ENCODE peak calls at places on chromosomes 11 and 22, in eight cellular contexts. One of them, this sample, is unnamed.

GRCh38 chr11:75577198-75577597 is 15.1 kb downstream of the SERPINH1 start:
- DNase-seq in sigmoid colon: no peak
- DNase-seq in iPS DF 19.7: no peak
- DNase-seq in GM12892: no peak
- DNase-seq in stimulated activated CD4-positive, alpha-beta T cell treated with anti-CD3 and anti-CD28 coated beads, TNF-alpha, amount 100 ng/mL, for 48 hours: no peak
- DNase-seq in upper lobe of right lung: peak; percentile 75
- DNase-seq in CD4-positive, alpha-beta T cell: peak; percentile 58
- DNase-seq in uterus: peak; percentile 66
- DNase-seq in this sample: peak; percentile 77

GRCh38 chr11:8008212-8008611 is 21.1 kb downstream of the EIF3F start:
- DNase-seq in sigmoid colon: no peak
- DNase-seq in uterus: no peak
- DNase-seq in CD4-positive, alpha-beta T cell: no peak
- DNase-seq in iPS DF 19.7: no peak
- DNase-seq in upper lobe of right lung: no peak
- DNase-seq in stimulated activated CD4-positive, alpha-beta T cell treated with anti-CD3 and anti-CD28 coated beads, TNF-alpha, amount 100 ng/mL, for 48 hours: no peak
- DNase-seq in GM12892: no peak
- DNase-seq in this sample: no peak

GRCh38 chr22:21573293-21573734 is 5.8 kb downstream of the UBE2L3 start:
- DNase-seq in upper lobe of right lung: no peak
- DNase-seq in uterus: no peak
- DNase-seq in CD4-positive, alpha-beta T cell: no peak
- DNase-seq in stimulated activated CD4-positive, alpha-beta T cell treated with anti-CD3 and anti-CD28 coated beads, TNF-alpha, amount 100 ng/mL, for 48 hours: no peak
- DNase-seq in sigmoid colon: no peak
- DNase-seq in GM12892: no peak
- DNase-seq in iPS DF 19.7: no peak
- DNase-seq in this sample: no peak

GRCh38 chr11:127074151-127074761 is 73.7 kb upstream of the KIRREL3 start:
- DNase-seq in stimulated activated CD4-positive, alpha-beta T cell treated with anti-CD3 and anti-CD28 coated beads, TNF-alpha, amount 100 ng/mL, for 48 hours: no peak
- DNase-seq in upper lobe of right lung: no peak
- DNase-seq in iPS DF 19.7: peak; percentile 25
- DNase-seq in CD4-positive, alpha-beta T cell: no peak
- DNase-seq in GM12892: peak; percentile 30
- DNase-seq in uterus: no peak
- DNase-seq in sigmoid colon: no peak
- DNase-seq in this sample: peak; percentile 67

GRCh38 chr11:76493626-76494539 is 49.1 kb downstream of the EMSY start:
- DNase-seq in upper lobe of right lung: no peak
- DNase-seq in stimulated activated CD4-positive, alpha-beta T cell treated with anti-CD3 and anti-CD28 coated beads, TNF-alpha, amount 100 ng/mL, for 48 hours: no peak
- DNase-seq in uterus: no peak
- DNase-seq in CD4-positive, alpha-beta T cell: no peak
- DNase-seq in GM12892: no peak
- DNase-seq in iPS DF 19.7: no peak
- DNase-seq in sigmoid colon: no peak
- DNase-seq in this sample: no peak

GRCh38 chr22:21642584-21643448 is 714 bp downstream of the SDF2L1 start:
- DNase-seq in upper lobe of right lung: peak; percentile 75
- DNase-seq in uterus: no peak
- DNase-seq in stimulated activated CD4-positive, alpha-beta T cell treated with anti-CD3 and anti-CD28 coated beads, TNF-alpha, amount 100 ng/mL, for 48 hours: peak; percentile 43
- DNase-seq in GM12892: no peak
- DNase-seq in CD4-positive, alpha-beta T cell: peak; percentile 35
- DNase-seq in iPS DF 19.7: no peak
- DNase-seq in sigmoid colon: no peak
- DNase-seq in this sample: peak; percentile 71

GRCh38 chr22:35842954-35843353 is 125.3 kb downstream of the APOL5 start:
- DNase-seq in upper lobe of right lung: no peak
- DNase-seq in iPS DF 19.7: no peak
- DNase-seq in uterus: no peak
- DNase-seq in GM12892: no peak
- DNase-seq in sigmoid colon: no peak
- DNase-seq in CD4-positive, alpha-beta T cell: no peak
- DNase-seq in stimulated activated CD4-positive, alpha-beta T cell treated with anti-CD3 and anti-CD28 coated beads, TNF-alpha, amount 100 ng/mL, for 48 hours: no peak
- DNase-seq in this sample: peak; percentile 62

GRCh38 chr11:15223318-15223717 is 108.6 kb downstream of the INSC start:
- DNase-seq in iPS DF 19.7: no peak
- DNase-seq in stimulated activated CD4-positive, alpha-beta T cell treated with anti-CD3 and anti-CD28 coated beads, TNF-alpha, amount 100 ng/mL, for 48 hours: no peak
- DNase-seq in GM12892: no peak
- DNase-seq in upper lobe of right lung: no peak
- DNase-seq in uterus: no peak
- DNase-seq in sigmoid colon: no peak
- DNase-seq in CD4-positive, alpha-beta T cell: no peak
- DNase-seq in this sample: no peak

GRCh38 chr11:108221981-108222685 is at the start of gene NPAT:
- DNase-seq in CD4-positive, alpha-beta T cell: no peak
- DNase-seq in uterus: no peak
- DNase-seq in sigmoid colon: no peak
- DNase-seq in iPS DF 19.7: no peak
- DNase-seq in upper lobe of right lung: no peak
- DNase-seq in GM12892: no peak
- DNase-seq in stimulated activated CD4-positive, alpha-beta T cell treated with anti-CD3 and anti-CD28 coated beads, TNF-alpha, amount 100 ng/mL, for 48 hours: no peak
- DNase-seq in this sample: no peak

GRCh38 chr11:121012091-121012490 is 11.8 kb upstream of the TBCEL start:
- DNase-seq in stimulated activated CD4-positive, alpha-beta T cell treated with anti-CD3 and anti-CD28 coated beads, TNF-alpha, amount 100 ng/mL, for 48 hours: no peak
- DNase-seq in CD4-positive, alpha-beta T cell: no peak
- DNase-seq in GM12892: no peak
- DNase-seq in uterus: no peak
- DNase-seq in upper lobe of right lung: no peak
- DNase-seq in iPS DF 19.7: no peak
- DNase-seq in sigmoid colon: no peak
- DNase-seq in this sample: no peak

GRCh38 chr11:76588455-76589325 is 81.9 kb downstream of the LRRC32 start:
- DNase-seq in iPS DF 19.7: no peak
- DNase-seq in stimulated activated CD4-positive, alpha-beta T cell treated with anti-CD3 and anti-CD28 coated beads, TNF-alpha, amount 100 ng/mL, for 48 hours: peak; percentile 52
- DNase-seq in sigmoid colon: peak; percentile 85
- DNase-seq in GM12892: no peak
- DNase-seq in upper lobe of right lung: peak; percentile 72
- DNase-seq in CD4-positive, alpha-beta T cell: no peak
- DNase-seq in uterus: no peak
- DNase-seq in this sample: no peak

GRCh38 chr11:81869337-81870065 is 864.2 kb downstream of the FAM181B start:
- DNase-seq in sigmoid colon: no peak
- DNase-seq in upper lobe of right lung: no peak
- DNase-seq in uterus: no peak
- DNase-seq in GM12892: no peak
- DNase-seq in iPS DF 19.7: no peak
- DNase-seq in stimulated activated CD4-positive, alpha-beta T cell treated with anti-CD3 and anti-CD28 coated beads, TNF-alpha, amount 100 ng/mL, for 48 hours: peak; percentile 71
- DNase-seq in CD4-positive, alpha-beta T cell: peak; percentile 52
- DNase-seq in this sample: no peak

GRCh38 chr11:70908223-70908622 is 344.2 kb downstream of the SHANK2 start:
- DNase-seq in sigmoid colon: peak; percentile 90
- DNase-seq in stimulated activated CD4-positive, alpha-beta T cell treated with anti-CD3 and anti-CD28 coated beads, TNF-alpha, amount 100 ng/mL, for 48 hours: no peak
- DNase-seq in iPS DF 19.7: no peak
- DNase-seq in CD4-positive, alpha-beta T cell: no peak
- DNase-seq in uterus: no peak
- DNase-seq in GM12892: no peak
- DNase-seq in upper lobe of right lung: peak; percentile 34
- DNase-seq in this sample: no peak

GRCh38 chr22:49633010-49633324 is 194.7 kb downstream of the BRD1 start:
- DNase-seq in GM12892: no peak
- DNase-seq in stimulated activated CD4-positive, alpha-beta T cell treated with anti-CD3 and anti-CD28 coated beads, TNF-alpha, amount 100 ng/mL, for 48 hours: no peak
- DNase-seq in iPS DF 19.7: no peak
- DNase-seq in CD4-positive, alpha-beta T cell: no peak
- DNase-seq in upper lobe of right lung: no peak
- DNase-seq in uterus: no peak
- DNase-seq in sigmoid colon: no peak
- DNase-seq in this sample: no peak

GRCh38 chr11:112555491-112556364 is 295.1 kb upstream of the PLET1 start:
- DNase-seq in CD4-positive, alpha-beta T cell: peak; percentile 60
- DNase-seq in upper lobe of right lung: peak; percentile 84
- DNase-seq in uterus: peak; percentile 30
- DNase-seq in GM12892: peak; percentile 41
- DNase-seq in iPS DF 19.7: no peak
- DNase-seq in stimulated activated CD4-positive, alpha-beta T cell treated with anti-CD3 and anti-CD28 coated beads, TNF-alpha, amount 100 ng/mL, for 48 hours: peak; percentile 43
- DNase-seq in sigmoid colon: peak; percentile 71
- DNase-seq in this sample: peak; percentile 68

GRCh38 chr11:7088921-7089320 is at the start of gene RBMXL2:
- DNase-seq in upper lobe of right lung: no peak
- DNase-seq in uterus: no peak
- DNase-seq in GM12892: no peak
- DNase-seq in stimulated activated CD4-positive, alpha-beta T cell treated with anti-CD3 and anti-CD28 coated beads, TNF-alpha, amount 100 ng/mL, for 48 hours: no peak
- DNase-seq in iPS DF 19.7: no peak
- DNase-seq in CD4-positive, alpha-beta T cell: no peak
- DNase-seq in sigmoid colon: no peak
- DNase-seq in this sample: no peak

GRCh38 chr11:85718991-85719807 is 33.2 kb upstream of the CCDC89 start:
- DNase-seq in GM12892: no peak
- DNase-seq in upper lobe of right lung: no peak
- DNase-seq in iPS DF 19.7: peak; percentile 59
- DNase-seq in uterus: no peak
- DNase-seq in CD4-positive, alpha-beta T cell: no peak
- DNase-seq in sigmoid colon: peak; percentile 66
- DNase-seq in stimulated activated CD4-positive, alpha-beta T cell treated with anti-CD3 and anti-CD28 coated beads, TNF-alpha, amount 100 ng/mL, for 48 hours: no peak
- DNase-seq in this sample: no peak